ENCODE peak calls at places on chromosomes 12 and 14, in seven cellular contexts. A is testis, V is body of pancreas, J is RWPE1, K is endothelial cell, X is mucosa of descending colon, F is upper lobe of right lung. U is an unnamed sample.

GRCh38 chr12:2683283-2684025 is 111.3 kb upstream of the FKBP4 start:
- DNase-seq in F (no peak), X (peak), K (no peak), V (no peak), J (no peak), A (no peak), U (no peak)

GRCh38 chr14:44795725-44796124 is 166.0 kb downstream of the KLHL28 start:
- DNase-seq in X (no peak), F (no peak), A (no peak), K (no peak), V (peak), J (peak), U (no peak)

GRCh38 chr12:113880993-113881392 is 85.1 kb downstream of the RBM19 start:
- DNase-seq in J (no peak), A (no peak), F (no peak), V (no peak), K (no peak), X (no peak), U (no peak)

GRCh38 chr12:57171668-57172067 is 24.2 kb upstream of the LRP1-AS start:
- DNase-seq in K (no peak), A (peak), V (no peak), F (no peak), J (no peak), X (peak), U (no peak)

GRCh38 chr12:132436791-132437251 is 53.1 kb upstream of the FBRSL1 start:
- DNase-seq in V (no peak), J (no peak), X (no peak), K (no peak), F (no peak), A (no peak), U (no peak)

GRCh38 chr12:109770861-109771670 is 57.4 kb downstream of the FAM222A start:
- DNase-seq in J (no peak), V (no peak), F (peak), A (no peak), X (no peak), K (no peak), U (peak)

GRCh38 chr14:103281496-103282231 is 52.4 kb upstream of the EIF5 start:
- DNase-seq in X (peak), V (no peak), F (no peak), K (peak), A (peak), J (peak), U (no peak)

GRCh38 chr14:50070230-50070629 is 46.1 kb downstream of the VCPKMT start:
- DNase-seq in X (no peak), K (no peak), J (no peak), F (no peak), V (no peak), A (no peak), U (no peak)

GRCh38 chr12:100675432-100675831 is 101.9 kb downstream of the GAS2L3 start:
- DNase-seq in K (no peak), A (peak), J (no peak), X (peak), F (no peak), V (peak), U (no peak)

GRCh38 chr12:130858084-130858483 is 13.8 kb upstream of the RAN start:
- DNase-seq in F (no peak), X (no peak), V (no peak), K (no peak), J (no peak), A (no peak), U (no peak)

GRCh38 chr12:130860311-130860710 is 11.6 kb upstream of the RAN start:
- DNase-seq in V (no peak), J (no peak), K (no peak), X (no peak), F (no peak), A (no peak), U (no peak)

GRCh38 chr12:130859128-130859527 is 12.7 kb upstream of the RAN start:
- DNase-seq in K (no peak), X (no peak), V (no peak), J (no peak), A (no peak), F (no peak), U (no peak)

GRCh38 chr12:130863298-130863697 is 8.6 kb upstream of the RAN start:
- DNase-seq in X (no peak), A (no peak), K (no peak), F (no peak), V (no peak), J (no peak), U (no peak)

GRCh38 chr12:130862161-130862560 is 9.7 kb upstream of the RAN start:
- DNase-seq in J (no peak), V (no peak), A (no peak), K (no peak), X (no peak), F (no peak), U (no peak)
- TF ChIP-seq CTCF in J (no peak), V (no peak), A (no peak), K (no peak), X (no peak), F (no peak), U (no peak)

DNA sequence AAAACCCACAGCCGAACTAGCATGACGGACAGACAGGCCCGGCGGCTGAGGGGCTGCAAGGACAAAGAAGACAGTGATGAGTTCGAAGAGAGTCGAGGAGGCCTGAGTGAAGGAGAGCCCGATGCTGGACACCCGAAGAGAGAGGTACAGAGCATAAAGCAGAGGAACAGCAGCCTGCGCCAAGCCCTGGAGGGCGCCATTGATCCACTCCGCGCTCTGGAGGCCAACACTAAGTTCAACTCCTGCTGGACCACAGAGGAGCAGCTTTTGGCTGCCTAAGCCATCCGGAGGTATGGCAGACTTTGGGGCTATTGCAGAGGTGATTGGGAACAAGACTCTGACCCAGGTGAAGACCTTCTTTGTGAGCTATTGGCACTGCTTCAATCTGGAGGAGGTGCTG is 7.8 kb upstream of the PLXNC1 start:
- DNase-seq in K (peak), J (no peak), X (peak), F (no peak), A (no peak), V (no peak), U (no peak)
- TF ChIP-seq CTCF in K (no peak), J (no peak), X (no peak), F (peak), A (no peak), V (no peak), U (peak)

GRCh38 chr12:83190631-83191390 is 504.1 kb downstream of the TMTC2 start:
- DNase-seq in A (no peak), F (no peak), K (no peak), J (no peak), V (no peak), X (no peak), U (no peak)

GRCh38 chr12:83183132-83183531 is 496.4 kb downstream of the TMTC2 start:
- DNase-seq in F (no peak), X (no peak), A (no peak), K (no peak), J (no peak), V (no peak), U (no peak)

GRCh38 chr12:83181074-83181473 is 494.4 kb downstream of the TMTC2 start:
- DNase-seq in V (no peak), F (no peak), J (no peak), X (no peak), K (no peak), A (no peak), U (no peak)

GRCh38 chr12:83186437-83186836 is 499.7 kb downstream of the TMTC2 start:
- DNase-seq in V (no peak), X (no peak), A (no peak), J (no peak), F (no peak), K (no peak), U (no peak)
- TF ChIP-seq CTCF in V (no peak), X (no peak), A (no peak), J (no peak), F (no peak), K (no peak), U (no peak)

GRCh38 chr14:52272375-52272774 is 4.9 kb downstream of the PTGDR start:
- DNase-seq in A (no peak), J (no peak), F (no peak), V (no peak), K (peak), X (peak), U (no peak)
- TF ChIP-seq CTCF in A (peak), J (no peak), F (no peak), V (no peak), K (no peak), X (no peak), U (peak)

GRCh38 chr12:101748907-101749306 is 9.6 kb upstream of the SYCP3 start:
- DNase-seq in F (no peak), A (no peak), X (no peak), K (no peak), V (no peak), J (no peak), U (no peak)
- TF ChIP-seq CTCF in F (no peak), A (no peak), X (no peak), K (no peak), V (no peak), J (no peak), U (no peak)

DNA sequence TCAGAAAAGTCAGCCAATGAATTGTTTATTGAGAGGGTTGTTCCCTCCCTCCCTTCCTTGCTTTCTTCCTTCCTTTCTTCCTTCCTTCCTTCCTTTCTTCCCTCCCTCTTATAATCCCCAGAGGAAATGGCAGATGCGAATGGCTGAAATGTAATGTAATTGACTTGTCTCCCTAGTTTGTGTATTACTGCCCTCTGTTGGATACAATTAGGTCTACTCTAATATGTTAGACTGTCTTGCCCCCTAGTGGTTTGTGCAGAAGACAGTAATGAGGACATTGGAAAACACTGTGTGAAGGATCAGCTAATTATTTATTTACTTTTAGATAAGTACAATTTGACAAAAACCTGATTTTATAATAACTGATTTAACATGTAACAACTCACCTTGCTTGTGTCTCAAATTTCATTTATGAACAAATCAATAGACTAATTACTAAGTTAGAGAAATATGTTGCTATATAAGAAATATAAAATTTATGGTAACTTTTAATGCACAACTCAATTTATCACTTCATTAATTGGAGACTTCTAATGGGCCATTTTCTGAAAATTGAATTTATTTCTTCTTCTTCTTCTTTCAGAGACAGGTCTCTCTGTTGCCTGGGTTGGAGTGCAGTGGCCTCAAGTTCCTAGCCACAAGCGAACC is 229.8 kb upstream of the LRIG3 start:
- DNase-seq in K (peak), F (no peak), J (peak), X (peak), A (peak), V (no peak), U (no peak)
- TF ChIP-seq CTCF in K (peak), F (peak), J (peak), X (peak), A (peak), V (peak), U (peak)

DNA sequence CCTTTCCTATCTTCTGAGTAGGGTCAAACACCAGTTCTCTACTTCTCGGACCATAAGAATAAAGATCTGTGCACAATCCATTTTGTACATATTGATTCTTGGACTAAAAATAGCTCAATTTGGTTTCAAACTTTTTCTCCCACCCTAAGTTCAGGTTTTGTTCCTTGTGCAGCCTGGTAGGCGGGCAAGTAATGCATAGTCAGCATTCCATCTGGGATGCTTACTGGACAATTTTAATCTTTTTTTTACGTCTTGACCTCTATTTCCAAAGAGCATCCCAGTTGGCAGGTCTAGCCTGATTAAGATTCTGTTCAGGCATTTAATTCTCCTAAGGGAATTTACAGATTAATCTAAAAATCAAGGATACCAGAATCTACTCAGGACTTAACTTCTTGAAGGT is 126.9 kb downstream of the BICD1 start:
- DNase-seq in J (no peak), V (no peak), K (no peak), A (no peak), F (no peak), X (no peak), U (no peak)
- TF ChIP-seq CTCF in J (no peak), V (no peak), K (no peak), A (no peak), F (no peak), X (no peak), U (no peak)